ENCODE peak calls at places on chromosomes 6 and 20, in nine cellular contexts. V, M, G, E, K, N, J, B and R are unnamed samples. For H3K4me1, the result is how much of the 10 kb centered on the place peaks cover.

GRCh38 chr20:2151805-2152727 is 50.4 kb downstream of the STK35 start:
- DNase-seq in V (no peak), M (peak), G (no peak), E (no peak), K (peak), N (peak), J (peak), B (no peak), R (peak)

GRCh38 chr6:74671558-74672025 is 534.3 kb downstream of the COL12A1 start:
- DNase-seq in V (no peak), M (no peak), G (no peak), E (no peak), K (no peak), N (no peak), J (no peak), B (no peak), R (no peak)

GRCh38 chr20:44153636-44154043 is 33.3 kb downstream of the JPH2 start:
- DNase-seq in V (no peak), M (peak), G (no peak), E (no peak), K (no peak), N (no peak), J (no peak), B (no peak), R (no peak)

GRCh38 chr20:4195499-4195898 is 180.1 kb upstream of the RNF24 start:
- DNase-seq in V (no peak), M (no peak), G (no peak), E (no peak), K (peak), N (peak), J (peak), B (peak), R (no peak)

GRCh38 chr6:31949926-31950548 is 4.1 kb downstream of the CFB start:
- DNase-seq in V (no peak), M (no peak), G (no peak), E (no peak), K (no peak), N (peak), J (no peak), B (no peak), R (no peak)

GRCh38 chr6:169093770-169094553 is 159.7 kb downstream of the THBS2 start:
- DNase-seq in V (no peak), M (no peak), G (no peak), E (no peak), K (no peak), N (no peak), J (no peak), B (no peak), R (no peak)

GRCh38 chr6:39166189-39166917 is 51.4 kb upstream of the SAYSD1 start:
- DNase-seq in V (peak), M (peak), G (peak), E (peak), K (peak), N (peak), J (peak), B (peak), R (peak)

GRCh38 chr6:168157272-168158007 is 78.4 kb upstream of the FRMD1 start:
- DNase-seq in V (no peak), M (no peak), G (no peak), E (no peak), K (no peak), N (no peak), J (no peak), B (peak), R (no peak)

GRCh38 chr6:129110687-129111343 is 227.9 kb downstream of the LAMA2 start:
- DNase-seq in V (no peak), M (no peak), G (no peak), E (no peak), K (no peak), N (no peak), J (no peak), B (no peak), R (no peak)

GRCh38 chr20:9515761-9516657 is 1.6 kb downstream of the LAMP5 start:
- DNase-seq in V (no peak), M (no peak), G (no peak), E (no peak), K (peak), N (no peak), J (peak), B (peak), R (peak)

GRCh38 chr6:77573843-77574242 is 79.0 kb upstream of the MEI4 start:
- DNase-seq in V (no peak), M (no peak), G (no peak), E (no peak), K (no peak), N (no peak), J (no peak), B (no peak), R (no peak)

GRCh38 chr20:34512266-34512954 is 3.8 kb upstream of the DYNLRB1 start:
- DNase-seq in V (no peak), M (no peak), G (no peak), E (no peak), K (no peak), N (no peak), J (no peak), B (no peak), R (peak)

GRCh38 chr6:135231469-135231844 is 50.3 kb downstream of the MYB start:
- DNase-seq in V (no peak), M (no peak), G (no peak), E (no peak), K (no peak), N (no peak), J (no peak), B (no peak), R (no peak)

GRCh38 chr6:85449388-85449817 is 480 bp upstream of the NT5E start:
- DNase-seq in V (peak), M (peak), G (no peak), E (no peak), K (peak), N (peak), J (no peak), B (peak), R (peak)

GRCh38 chr6:41638002-41638800 is at the start of gene MDFI:
- DNase-seq in V (no peak), M (no peak), G (no peak), E (no peak), K (no peak), N (peak), J (peak), B (peak), R (no peak)

GRCh38 chr6:107179004-107179403 is 63.7 kb upstream of the BEND3 start:
- DNase-seq in V (no peak), M (no peak), G (no peak), E (no peak), K (peak), N (no peak), J (no peak), B (no peak), R (peak)

GRCh38 chr6:12482386-12482785 is 192.2 kb downstream of the EDN1 start:
- DNase-seq in V (no peak), M (no peak), G (no peak), E (no peak), K (no peak), N (no peak), J (no peak), B (no peak), R (no peak)

GRCh38 chr20:57361517-57361916 is 10.5 kb downstream of the RAE1 start:
- DNase-seq in V (no peak), M (no peak), G (no peak), E (no peak), K (no peak), N (no peak), J (no peak), B (no peak), R (no peak)

GRCh38 chr6:159082039-159082815 is 37.4 kb upstream of the TAGAP start:
- DNase-seq in V (no peak), M (no peak), G (no peak), E (no peak), K (no peak), N (no peak), J (no peak), B (no peak), R (no peak)

GRCh38 chr6:11911535-11911934 is 100.6 kb upstream of the HIVEP1 start:
- DNase-seq in V (no peak), M (no peak), G (no peak), E (no peak), K (no peak), N (no peak), J (no peak), B (no peak), R (no peak)

GRCh38 chr6:66145867-66146266 is 438.8 kb upstream of the EYS start:
- DNase-seq in V (no peak), M (no peak), G (no peak), E (no peak), K (no peak), N (peak), J (no peak), B (no peak), R (no peak)

GRCh38 chr20:33645072-33645358 is 17.1 kb upstream of the C20orf144 start:
- DNase-seq in V (no peak), M (no peak), G (no peak), E (no peak), K (no peak), N (no peak), J (peak), B (no peak), R (no peak)

GRCh38 chr6:106309024-106309423 is 16.5 kb downstream of the ATG5 start:
- DNase-seq in V (no peak), M (no peak), G (no peak), E (no peak), K (no peak), N (no peak), J (no peak), B (no peak), R (no peak)

GRCh38 chr6:129475477-129476247 is 234.3 kb downstream of the ARHGAP18 start:
- DNase-seq in V (no peak), M (no peak), G (no peak), E (no peak), K (peak), N (no peak), J (no peak), B (peak), R (no peak)

GRCh38 chr6:95685817-95686216 is 108.5 kb downstream of the MANEA start:
- DNase-seq in V (no peak), M (no peak), G (no peak), E (no peak), K (no peak), N (no peak), J (no peak), B (peak), R (no peak)

GRCh38 chr6:44342489-44342888 is at the start of gene SPATS1:
- DNase-seq in V (no peak), M (peak), G (no peak), E (no peak), K (peak), N (peak), J (peak), B (peak), R (peak)

GRCh38 chr20:49887828-49888340 is 27.4 kb downstream of the SPATA2 start:
- DNase-seq in V (no peak), M (no peak), G (no peak), E (no peak), K (no peak), N (no peak), J (no peak), B (no peak), R (no peak)
- H3K4me1 ChIP-seq in V (under half), M (under half), G (under half), E (under half), K (under half), N (under half), J (under half), B (under half), R (under half)

GRCh38 chr6:124877468-124877867 is 84.8 kb upstream of the RNF217 start:
- DNase-seq in V (no peak), M (no peak), G (no peak), E (no peak), K (no peak), N (no peak), J (no peak), B (no peak), R (no peak)
- H3K4me1 ChIP-seq in V (under half), M (under half), G (under half), E (under half), K (under half), N (under half), J (under half), B (under half), R (under half)

DNA sequence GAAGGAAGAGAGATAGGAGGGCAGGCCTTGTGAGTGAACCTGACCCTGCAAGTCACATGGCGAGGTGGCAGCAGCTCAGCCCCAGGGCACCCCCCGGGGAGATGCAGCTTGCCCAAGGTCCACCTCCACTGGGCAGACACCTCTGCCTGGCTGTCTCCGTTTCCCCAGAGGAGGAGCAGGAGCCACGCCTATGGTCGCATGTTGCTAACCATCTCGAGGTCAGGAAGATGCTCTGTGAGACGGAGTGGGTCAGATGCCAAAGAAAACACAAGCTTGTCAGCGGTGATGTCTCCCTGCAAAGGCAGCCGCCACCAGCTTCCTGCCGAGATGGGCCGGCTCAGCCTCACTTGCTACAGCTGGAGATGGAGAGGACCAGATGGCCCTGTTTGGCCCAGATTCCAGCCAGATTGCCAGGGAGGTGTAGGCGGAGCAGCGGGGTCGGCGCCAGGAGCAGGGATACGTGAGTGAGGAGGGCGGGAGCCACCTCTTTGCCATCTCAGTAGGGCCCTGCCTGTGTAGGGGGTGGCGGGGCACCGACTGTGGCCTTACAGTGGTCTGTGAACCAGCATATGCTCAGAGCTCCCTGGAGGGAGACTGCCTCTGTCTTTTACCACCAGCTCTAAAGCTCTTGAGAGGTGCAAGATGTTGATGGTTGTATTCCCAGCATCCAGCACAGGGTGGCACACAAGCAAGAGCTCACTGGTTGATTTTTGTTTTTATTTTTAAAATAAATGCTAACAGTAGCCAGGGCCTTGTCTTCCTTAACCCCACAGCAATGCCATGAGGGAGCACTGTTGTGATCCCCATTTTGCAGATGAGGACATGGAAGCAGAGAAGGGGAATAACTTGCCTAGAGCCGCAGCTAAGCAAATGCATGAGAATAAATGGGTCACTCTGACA is 42.9 kb upstream of the FAM83D start:
- DNase-seq in V (no peak), M (no peak), G (no peak), E (no peak), K (peak), N (peak), J (peak), B (no peak), R (no peak)
- H3K4me1 ChIP-seq in V (under half), M (under half), G (under half), E (under half), K (half or more), N (half or more), J (under half), B (under half), R (under half)

DNA sequence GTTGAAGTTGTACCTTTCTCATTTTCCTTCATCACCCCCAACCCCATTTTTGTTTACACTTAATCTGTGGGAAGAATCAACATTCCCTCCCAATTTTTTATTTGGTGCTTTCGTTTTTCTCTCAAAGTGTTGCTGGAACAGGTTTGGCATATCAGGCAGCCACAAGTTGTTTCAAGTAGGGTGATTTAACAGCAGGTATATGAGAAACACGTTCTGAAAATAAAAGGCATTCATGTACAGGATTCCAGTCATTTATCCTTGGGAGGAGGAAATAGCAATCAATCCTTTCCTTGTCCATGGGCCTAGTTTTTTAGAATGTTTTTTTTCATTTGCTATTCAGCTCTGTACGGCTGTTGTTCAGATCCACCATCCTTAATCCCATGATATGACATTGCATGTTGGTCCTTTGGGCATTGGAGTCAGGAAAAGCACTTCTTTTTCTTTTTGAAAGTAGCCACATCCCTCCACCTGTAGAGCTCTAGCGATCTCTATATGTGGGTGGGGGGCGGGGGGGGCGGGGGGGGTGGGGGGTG is 120.2 kb downstream of the JARID2 start:
- DNase-seq in V (no peak), M (no peak), G (no peak), E (no peak), K (no peak), N (no peak), J (no peak), B (no peak), R (no peak)
- H3K4me1 ChIP-seq in V (under half), M (half or more), G (half or more), E (under half), K (under half), N (half or more), J (under half), B (under half), R (under half)

GRCh38 chr20:62782149-62782892 is 14.0 kb upstream of the MRGBP start:
- DNase-seq in V (no peak), M (no peak), G (no peak), E (no peak), K (peak), N (no peak), J (no peak), B (peak), R (no peak)
- H3K4me1 ChIP-seq in V (under half), M (under half), G (under half), E (under half), K (under half), N (under half), J (under half), B (under half), R (under half)

GRCh38 chr6:136771306-136771705 is 21.0 kb downstream of the MAP3K5 start:
- DNase-seq in V (no peak), M (no peak), G (no peak), E (no peak), K (no peak), N (no peak), J (no peak), B (no peak), R (no peak)

GRCh38 chr6:136772685-136773472 is 19.4 kb downstream of the MAP3K5 start:
- DNase-seq in V (no peak), M (peak), G (no peak), E (peak), K (no peak), N (no peak), J (no peak), B (peak), R (peak)

GRCh38 chr6:136767103-136767502 is 25.2 kb downstream of the MAP3K5 start:
- DNase-seq in V (no peak), M (no peak), G (no peak), E (no peak), K (no peak), N (no peak), J (no peak), B (no peak), R (no peak)

GRCh38 chr6:136767583-136768307 is 24.5 kb downstream of the MAP3K5 start:
- DNase-seq in V (no peak), M (no peak), G (no peak), E (no peak), K (no peak), N (no peak), J (no peak), B (no peak), R (no peak)

GRCh38 chr6:136769759-136770158 is 22.5 kb downstream of the MAP3K5 start:
- DNase-seq in V (no peak), M (no peak), G (no peak), E (no peak), K (no peak), N (no peak), J (no peak), B (no peak), R (no peak)
- H3K4me1 ChIP-seq in V (under half), M (half or more), G (under half), E (under half), K (under half), N (half or more), J (under half), B (under half), R (half or more)

DNA sequence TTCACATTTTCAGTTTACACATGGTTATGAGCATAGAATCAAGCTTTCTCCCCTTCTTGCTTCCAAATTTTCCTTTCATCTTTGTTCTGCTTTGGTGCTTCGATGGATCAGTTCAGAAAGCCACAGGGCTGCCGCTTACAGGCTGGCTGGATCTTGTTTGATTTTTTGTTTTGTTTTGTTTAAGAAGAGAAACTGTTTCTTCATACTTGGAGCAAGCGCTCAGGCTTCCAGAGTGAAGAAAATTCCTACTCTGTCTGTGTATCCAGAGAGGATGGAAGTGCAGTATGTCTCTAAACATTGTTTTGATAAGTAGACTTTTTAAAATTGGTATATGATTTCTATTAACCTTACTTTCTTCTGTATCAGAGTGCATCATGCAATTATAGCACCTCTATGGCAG is 66.9 kb downstream of the ARID1B start:
- DNase-seq in V (no peak), M (no peak), G (no peak), E (no peak), K (no peak), N (no peak), J (no peak), B (no peak), R (no peak)
- H3K4me1 ChIP-seq in V (under half), M (half or more), G (under half), E (under half), K (under half), N (half or more), J (under half), B (under half), R (half or more)

GRCh38 chr6:52419809-52420667 is at the start of gene EFHC1:
- DNase-seq in V (peak), M (peak), G (peak), E (peak), K (peak), N (peak), J (peak), B (peak), R (peak)

GRCh38 chr6:52422156-52422555 is 2.0 kb downstream of the EFHC1 start:
- DNase-seq in V (no peak), M (no peak), G (no peak), E (no peak), K (no peak), N (no peak), J (no peak), B (no peak), R (no peak)

GRCh38 chr6:52418606-52419005 is 1.5 kb upstream of the EFHC1 start:
- DNase-seq in V (no peak), M (no peak), G (no peak), E (no peak), K (no peak), N (no peak), J (no peak), B (no peak), R (no peak)

GRCh38 chr6:52423448-52423847 is 3.3 kb downstream of the EFHC1 start:
- DNase-seq in V (no peak), M (no peak), G (no peak), E (no peak), K (no peak), N (no peak), J (no peak), B (no peak), R (no peak)

GRCh38 chr6:52420668-52421358 is 671 bp downstream of the EFHC1 start:
- DNase-seq in V (peak), M (no peak), G (no peak), E (no peak), K (peak), N (peak), J (peak), B (peak), R (no peak)
- H3K4me1 ChIP-seq in V (under half), M (under half), G (under half), E (under half), K (under half), N (under half), J (under half), B (under half), R (under half)